ENCODE peak calls at places on chromosome 6, in four cellular contexts. W is lower lobe of right lung, J is fibroblast of lung, S is NCI-H1092. G is an unnamed sample.

GRCh38 chr6:99285881-99286280 is 63.6 kb downstream of the FAXC start:
- DNase-seq in J (no peak), W (no peak), S (no peak), G (no peak)

GRCh38 chr6:130967502-130968469 is 95.3 kb downstream of the EPB41L2 start:
- DNase-seq in S (no peak), J (peak; percentile 43), W (no peak), G (no peak)

GRCh38 chr6:28876702-28877101 is 47.1 kb downstream of the TRIM27 start:
- DNase-seq in S (no peak), J (no peak), W (no peak), G (no peak)

GRCh38 chr6:169738972-169739529 is 12.3 kb downstream of the DYNLT2 start:
- DNase-seq in W (no peak), S (no peak), J (no peak), G (no peak)

GRCh38 chr6:56695702-56696101 is 53.0 kb upstream of the DST start:
- DNase-seq in S (no peak), W (no peak), J (peak; percentile 50), G (no peak)

GRCh38 chr6:159594106-159594749 is 98.8 kb downstream of the SOD2 start:
- DNase-seq in S (no peak), J (peak; percentile 58), W (no peak), G (no peak)

GRCh38 chr6:14193524-14193923 is 76.0 kb downstream of the CD83 start:
- DNase-seq in J (no peak), S (no peak), W (no peak), G (no peak)

GRCh38 chr6:131765081-131765852 is 42.6 kb upstream of the ENPP1 start:
- DNase-seq in J (peak; percentile 44), S (no peak), W (no peak), G (no peak)

GRCh38 chr6:37582309-37582708 is 82.6 kb upstream of the CCDC167 start:
- DNase-seq in J (no peak), W (no peak), S (no peak), G (peak; percentile 60)

GRCh38 chr6:42898891-42899361 is 16.9 kb upstream of the PTCRA start:
- DNase-seq in W (peak; percentile 63), J (peak; percentile 73), S (peak; percentile 52), G (no peak)

GRCh38 chr6:145445674-145446073 is 289.6 kb downstream of the EPM2A start:
- DNase-seq in W (no peak), S (no peak), J (no peak), G (no peak)

GRCh38 chr6:28597217-28597835 is 71.6 kb downstream of the GPX5 start:
- DNase-seq in S (peak; percentile 1), J (peak; percentile 61), W (no peak), G (no peak)

GRCh38 chr6:75230484-75231325 is 12.9 kb downstream of the COX7A2 start:
- DNase-seq in S (no peak), J (peak; percentile 71), W (no peak), G (no peak)